ENCODE peak calls at places on chromosomes 7 and 10, in nine cellular contexts. One of them, this sample, is unnamed. For H3K4me1, the result is how much of the 10 kb centered on the place peaks cover.

GRCh38 chr10:61900829-61901783 is at the start of gene ARID5B:
- DNase-seq in body of pancreas: peak
- DNase-seq in testis: peak
- DNase-seq in cardiac muscle cell: peak
- DNase-seq in IMR-90: peak
- DNase-seq in colonic mucosa: peak
- DNase-seq in kidney: no peak
- DNase-seq in lung: peak
- DNase-seq in transverse colon: peak
- DNase-seq in this sample: peak

GRCh38 chr7:24307294-24307693 is 23.3 kb downstream of the NPY start:
- DNase-seq in lung: no peak
- DNase-seq in transverse colon: no peak
- DNase-seq in kidney: no peak
- DNase-seq in cardiac muscle cell: no peak
- DNase-seq in IMR-90: no peak
- DNase-seq in colonic mucosa: no peak
- DNase-seq in body of pancreas: no peak
- DNase-seq in testis: no peak
- DNase-seq in this sample: no peak

GRCh38 chr10:77004917-77005564 is 632.6 kb downstream of the KCNMA1 start:
- DNase-seq in kidney: no peak
- DNase-seq in cardiac muscle cell: peak
- DNase-seq in colonic mucosa: peak
- DNase-seq in transverse colon: no peak
- DNase-seq in testis: peak
- DNase-seq in lung: peak
- DNase-seq in IMR-90: peak
- DNase-seq in body of pancreas: no peak
- DNase-seq in this sample: no peak

GRCh38 chr10:86943316-86944030 is 13.9 kb downstream of the MMRN2 start:
- DNase-seq in kidney: no peak
- DNase-seq in colonic mucosa: peak
- DNase-seq in IMR-90: no peak
- DNase-seq in cardiac muscle cell: no peak
- DNase-seq in lung: no peak
- DNase-seq in transverse colon: no peak
- DNase-seq in body of pancreas: no peak
- DNase-seq in testis: no peak
- DNase-seq in this sample: no peak

GRCh38 chr7:84190016-84190705 is 4.4 kb downstream of the SEMA3A start:
- DNase-seq in transverse colon: no peak
- DNase-seq in body of pancreas: no peak
- DNase-seq in IMR-90: peak
- DNase-seq in cardiac muscle cell: no peak
- DNase-seq in testis: no peak
- DNase-seq in kidney: no peak
- DNase-seq in lung: no peak
- DNase-seq in colonic mucosa: no peak
- DNase-seq in this sample: no peak

GRCh38 chr10:124227306-124228016 is 134.1 kb upstream of the CHST15 start:
- DNase-seq in body of pancreas: no peak
- DNase-seq in cardiac muscle cell: no peak
- DNase-seq in IMR-90: no peak
- DNase-seq in transverse colon: no peak
- DNase-seq in colonic mucosa: no peak
- DNase-seq in kidney: no peak
- DNase-seq in testis: no peak
- DNase-seq in lung: no peak
- DNase-seq in this sample: no peak

GRCh38 chr7:29556405-29557195 is 7.0 kb upstream of the PRR15 start:
- DNase-seq in kidney: no peak
- DNase-seq in body of pancreas: no peak
- DNase-seq in testis: no peak
- DNase-seq in IMR-90: no peak
- DNase-seq in transverse colon: no peak
- DNase-seq in colonic mucosa: no peak
- DNase-seq in cardiac muscle cell: no peak
- DNase-seq in lung: no peak
- DNase-seq in this sample: no peak

GRCh38 chr10:114822771-114823463 is 1.3 kb downstream of the FHIP2A start:
- DNase-seq in body of pancreas: no peak
- DNase-seq in cardiac muscle cell: no peak
- DNase-seq in colonic mucosa: no peak
- DNase-seq in kidney: no peak
- DNase-seq in lung: no peak
- DNase-seq in testis: no peak
- DNase-seq in IMR-90: peak
- DNase-seq in transverse colon: no peak
- DNase-seq in this sample: no peak

GRCh38 chr7:81175291-81175942 is 256.6 kb upstream of the SEMA3C start:
- DNase-seq in cardiac muscle cell: no peak
- DNase-seq in IMR-90: no peak
- DNase-seq in colonic mucosa: no peak
- DNase-seq in transverse colon: no peak
- DNase-seq in lung: no peak
- DNase-seq in body of pancreas: no peak
- DNase-seq in kidney: no peak
- DNase-seq in testis: no peak
- DNase-seq in this sample: no peak

DNA sequence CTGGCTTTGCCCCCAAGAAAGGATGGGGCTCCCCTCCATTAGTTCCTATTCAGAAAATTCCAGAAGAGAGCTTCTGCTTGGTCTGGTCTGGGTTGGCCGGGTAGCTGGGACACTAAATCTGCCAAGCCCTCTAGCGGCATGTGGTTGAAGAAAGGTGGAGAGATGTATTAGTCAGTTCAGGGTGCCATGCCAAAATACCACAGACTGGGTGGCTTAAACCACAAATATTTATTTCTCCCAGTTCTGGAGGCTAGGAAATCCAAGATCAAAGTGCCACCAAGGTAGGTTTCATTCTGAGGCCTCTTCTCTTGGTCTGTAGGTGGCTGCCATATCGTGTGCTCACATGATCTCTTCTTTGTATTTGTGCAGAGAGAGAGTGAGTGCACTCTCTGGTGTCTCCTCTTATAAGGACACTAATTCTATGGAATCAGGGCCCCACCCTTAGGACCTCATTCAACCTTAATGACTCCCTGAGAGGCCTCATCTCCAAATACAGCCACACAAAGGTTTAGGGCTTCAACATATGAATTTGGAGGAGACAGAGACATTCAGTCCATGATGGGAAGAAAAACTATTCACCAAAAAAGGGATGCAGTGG is 38.7 kb upstream of the MTPAP start:
- DNase-seq in kidney: no peak
- DNase-seq in body of pancreas: no peak
- DNase-seq in lung: no peak
- DNase-seq in cardiac muscle cell: no peak
- DNase-seq in IMR-90: no peak
- DNase-seq in colonic mucosa: no peak
- DNase-seq in testis: no peak
- DNase-seq in transverse colon: no peak
- DNase-seq in this sample: no peak
- TF ChIP-seq CTCF in kidney: no peak
- TF ChIP-seq CTCF in body of pancreas: no peak
- TF ChIP-seq CTCF in lung: no peak
- TF ChIP-seq CTCF in cardiac muscle cell: no peak
- TF ChIP-seq CTCF in IMR-90: no peak
- TF ChIP-seq CTCF in colonic mucosa: no peak
- TF ChIP-seq CTCF in testis: no peak
- TF ChIP-seq CTCF in transverse colon: no peak
- TF ChIP-seq CTCF in this sample: no peak

GRCh38 chr7:114102996-114103395 is 184.2 kb upstream of the PPP1R3A start:
- DNase-seq in lung: no peak
- DNase-seq in kidney: no peak
- DNase-seq in colonic mucosa: no peak
- DNase-seq in transverse colon: no peak
- DNase-seq in body of pancreas: no peak
- DNase-seq in IMR-90: no peak
- DNase-seq in cardiac muscle cell: no peak
- DNase-seq in testis: no peak
- DNase-seq in this sample: no peak

GRCh38 chr7:114100810-114101209 is 182.0 kb upstream of the PPP1R3A start:
- DNase-seq in IMR-90: no peak
- DNase-seq in cardiac muscle cell: no peak
- DNase-seq in kidney: no peak
- DNase-seq in transverse colon: no peak
- DNase-seq in body of pancreas: no peak
- DNase-seq in testis: no peak
- DNase-seq in lung: no peak
- DNase-seq in colonic mucosa: no peak
- DNase-seq in this sample: no peak

GRCh38 chr7:114102131-114102530 is 183.3 kb upstream of the PPP1R3A start:
- DNase-seq in body of pancreas: no peak
- DNase-seq in transverse colon: no peak
- DNase-seq in testis: no peak
- DNase-seq in IMR-90: no peak
- DNase-seq in colonic mucosa: no peak
- DNase-seq in lung: no peak
- DNase-seq in cardiac muscle cell: no peak
- DNase-seq in kidney: no peak
- DNase-seq in this sample: no peak

GRCh38 chr7:114107522-114107921 is 188.7 kb upstream of the PPP1R3A start:
- DNase-seq in body of pancreas: no peak
- DNase-seq in testis: no peak
- DNase-seq in colonic mucosa: no peak
- DNase-seq in lung: no peak
- DNase-seq in IMR-90: no peak
- DNase-seq in cardiac muscle cell: no peak
- DNase-seq in kidney: no peak
- DNase-seq in transverse colon: no peak
- DNase-seq in this sample: no peak

DNA sequence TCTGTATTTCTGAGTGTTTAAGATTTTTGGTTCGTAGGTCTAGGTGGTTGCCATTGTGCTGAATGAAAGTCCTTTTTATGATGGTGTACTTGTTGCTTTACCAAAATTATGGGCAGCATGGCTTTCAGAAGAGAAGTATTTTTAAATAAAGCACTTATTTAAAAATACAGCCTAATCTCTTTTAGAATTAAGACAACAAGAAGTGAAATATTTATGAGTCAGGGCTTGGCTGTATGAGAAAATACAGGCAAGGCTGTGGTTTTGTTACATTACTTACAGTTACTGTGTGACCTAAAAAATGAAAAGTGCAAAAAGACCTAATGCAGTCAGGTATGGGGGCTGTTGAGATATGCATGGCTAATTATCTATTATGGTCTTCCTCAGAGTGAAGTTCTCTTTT is 185.2 kb upstream of the PPP1R3A start:
- DNase-seq in lung: no peak
- DNase-seq in colonic mucosa: no peak
- DNase-seq in body of pancreas: no peak
- DNase-seq in IMR-90: no peak
- DNase-seq in kidney: no peak
- DNase-seq in cardiac muscle cell: no peak
- DNase-seq in transverse colon: no peak
- DNase-seq in testis: no peak
- DNase-seq in this sample: no peak
- H3K4me1 ChIP-seq in lung: under half
- H3K4me1 ChIP-seq in colonic mucosa: under half
- H3K4me1 ChIP-seq in body of pancreas: under half
- H3K4me1 ChIP-seq in IMR-90: under half
- H3K4me1 ChIP-seq in kidney: under half
- H3K4me1 ChIP-seq in cardiac muscle cell: under half
- H3K4me1 ChIP-seq in transverse colon: under half
- H3K4me1 ChIP-seq in testis: under half
- H3K4me1 ChIP-seq in this sample: under half

GRCh38 chr10:129740532-129741279 is 223.4 kb downstream of the EBF3 start:
- DNase-seq in IMR-90: no peak
- DNase-seq in colonic mucosa: no peak
- DNase-seq in body of pancreas: no peak
- DNase-seq in kidney: peak
- DNase-seq in testis: peak
- DNase-seq in lung: no peak
- DNase-seq in cardiac muscle cell: no peak
- DNase-seq in transverse colon: no peak
- DNase-seq in this sample: no peak
- TF ChIP-seq CTCF in IMR-90: no peak
- TF ChIP-seq CTCF in colonic mucosa: no peak
- TF ChIP-seq CTCF in body of pancreas: no peak
- TF ChIP-seq CTCF in kidney: no peak
- TF ChIP-seq CTCF in testis: no peak
- TF ChIP-seq CTCF in lung: no peak
- TF ChIP-seq CTCF in cardiac muscle cell: no peak
- TF ChIP-seq CTCF in transverse colon: no peak
- TF ChIP-seq CTCF in this sample: no peak

DNA sequence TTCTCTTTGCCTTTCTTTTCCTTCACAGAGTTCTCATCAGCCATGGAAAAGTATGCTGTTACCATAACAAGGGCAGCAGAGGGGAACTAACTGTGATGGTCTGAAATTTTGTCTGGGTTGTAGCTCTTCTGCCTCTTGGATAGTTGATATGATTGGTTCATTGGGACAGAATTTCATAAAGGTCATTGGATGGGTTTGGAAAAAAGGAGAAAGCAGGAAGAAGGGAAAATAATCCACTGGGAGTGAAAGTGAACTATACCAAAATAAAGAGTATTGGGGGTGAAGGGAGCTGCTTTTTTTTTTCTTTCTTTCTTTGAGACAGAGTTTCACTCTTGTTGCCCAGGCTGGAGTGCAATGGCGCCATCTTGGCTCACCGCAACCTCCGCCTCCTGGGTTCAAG is 5.8 kb downstream of the EIF4EBP2 start:
- DNase-seq in kidney: no peak
- DNase-seq in IMR-90: no peak
- DNase-seq in transverse colon: no peak
- DNase-seq in colonic mucosa: no peak
- DNase-seq in lung: no peak
- DNase-seq in testis: no peak
- DNase-seq in body of pancreas: no peak
- DNase-seq in cardiac muscle cell: no peak
- DNase-seq in this sample: no peak
- H3K4me1 ChIP-seq in kidney: under half
- H3K4me1 ChIP-seq in IMR-90: under half
- H3K4me1 ChIP-seq in transverse colon: under half
- H3K4me1 ChIP-seq in colonic mucosa: under half
- H3K4me1 ChIP-seq in lung: under half
- H3K4me1 ChIP-seq in testis: under half
- H3K4me1 ChIP-seq in body of pancreas: half or more
- H3K4me1 ChIP-seq in cardiac muscle cell: under half
- H3K4me1 ChIP-seq in this sample: under half

DNA sequence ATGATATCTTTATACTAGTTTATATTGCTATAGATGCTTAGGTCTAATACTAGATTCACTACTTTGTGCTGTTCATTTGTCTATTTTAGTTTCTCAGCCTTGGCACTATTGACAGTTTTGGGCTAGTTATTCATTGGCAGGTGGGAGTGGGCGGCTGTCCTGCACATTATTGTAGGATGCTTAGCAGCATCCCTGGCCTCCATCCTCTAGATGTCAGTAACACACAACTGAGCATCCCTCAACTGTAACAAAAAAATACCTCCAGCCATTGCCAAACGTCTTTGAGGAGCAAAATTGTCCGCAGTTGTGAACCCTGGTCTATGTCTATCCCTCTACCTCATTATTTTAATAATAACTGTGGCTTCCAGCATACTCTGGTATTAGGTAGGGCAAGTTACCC is 34.4 kb upstream of the PNLIP start:
- DNase-seq in testis: no peak
- DNase-seq in transverse colon: no peak
- DNase-seq in kidney: no peak
- DNase-seq in lung: no peak
- DNase-seq in cardiac muscle cell: no peak
- DNase-seq in IMR-90: no peak
- DNase-seq in colonic mucosa: no peak
- DNase-seq in body of pancreas: peak
- DNase-seq in this sample: no peak
- TF ChIP-seq CTCF in testis: no peak
- TF ChIP-seq CTCF in transverse colon: no peak
- TF ChIP-seq CTCF in kidney: no peak
- TF ChIP-seq CTCF in lung: no peak
- TF ChIP-seq CTCF in cardiac muscle cell: no peak
- TF ChIP-seq CTCF in IMR-90: no peak
- TF ChIP-seq CTCF in colonic mucosa: no peak
- TF ChIP-seq CTCF in body of pancreas: peak
- TF ChIP-seq CTCF in this sample: no peak

GRCh38 chr10:49080071-49080470 is 35.3 kb downstream of the VSTM4 start:
- DNase-seq in transverse colon: no peak
- DNase-seq in body of pancreas: no peak
- DNase-seq in IMR-90: peak
- DNase-seq in lung: peak
- DNase-seq in colonic mucosa: no peak
- DNase-seq in testis: peak
- DNase-seq in kidney: no peak
- DNase-seq in cardiac muscle cell: no peak
- DNase-seq in this sample: peak
- H3K4me1 ChIP-seq in transverse colon: under half
- H3K4me1 ChIP-seq in body of pancreas: under half
- H3K4me1 ChIP-seq in IMR-90: under half
- H3K4me1 ChIP-seq in lung: under half
- H3K4me1 ChIP-seq in colonic mucosa: under half
- H3K4me1 ChIP-seq in testis: under half
- H3K4me1 ChIP-seq in kidney: under half
- H3K4me1 ChIP-seq in cardiac muscle cell: under half
- H3K4me1 ChIP-seq in this sample: under half

This sample was measured in ovary.